ENCODE peak calls at places on chromosomes 12 and 14, in ten cellular contexts. U, J, F, Z, L, B, N, X, C and S are unnamed samples.

GRCh38 chr12:130433411-130433810 is 95.7 kb downstream of the PIWIL1 start:
- DNase-seq in U (no peak), J (no peak), F (no peak), Z (no peak), L (no peak), B (peak), N (no peak), X (no peak), C (no peak), S (peak)

GRCh38 chr12:62660763-62661162 is 194.1 kb downstream of the MON2 start:
- DNase-seq in U (no peak), J (no peak), F (no peak), Z (no peak), L (no peak), B (no peak), N (no peak), X (no peak), C (peak), S (no peak)

GRCh38 chr14:54025661-54026060 is 69.0 kb upstream of the BMP4 start:
- DNase-seq in U (no peak), J (no peak), F (no peak), Z (no peak), L (peak), B (no peak), N (no peak), X (no peak), C (peak), S (no peak)

GRCh38 chr12:46373303-46374182 is 970 bp upstream of the SLC38A2 start:
- DNase-seq in U (peak), J (peak), F (no peak), Z (no peak), L (peak), B (peak), N (peak), X (peak), C (peak), S (peak)

GRCh38 chr12:121792607-121793500 is 634 bp downstream of the RHOF start:
- DNase-seq in U (no peak), J (peak), F (no peak), Z (no peak), L (no peak), B (no peak), N (peak), X (no peak), C (no peak), S (no peak)

GRCh38 chr12:62698701-62699101 is 232.1 kb downstream of the MON2 start:
- DNase-seq in U (no peak), J (no peak), F (no peak), Z (no peak), L (no peak), B (no peak), N (no peak), X (no peak), C (peak), S (no peak)

GRCh38 chr12:96034631-96035282 is 630 bp downstream of the LTA4H start:
- DNase-seq in U (no peak), J (peak), F (no peak), Z (no peak), L (peak), B (no peak), N (no peak), X (no peak), C (peak), S (no peak)

GRCh38 chr14:90871605-90872233 is 55.5 kb upstream of the TTC7B start:
- DNase-seq in U (no peak), J (no peak), F (no peak), Z (no peak), L (no peak), B (no peak), N (no peak), X (peak), C (peak), S (no peak)

GRCh38 chr12:11949738-11950403 is 120.9 kb upstream of the BCL2L14 start:
- DNase-seq in U (no peak), J (peak), F (no peak), Z (peak), L (no peak), B (peak), N (peak), X (peak), C (no peak), S (no peak)

GRCh38 chr14:105330491-105330895 is 15.9 kb downstream of the PACS2 start:
- DNase-seq in U (no peak), J (no peak), F (no peak), Z (no peak), L (no peak), B (no peak), N (no peak), X (no peak), C (peak), S (no peak)

GRCh38 chr12:116687888-116688287 is 50.0 kb downstream of the SPRING1 start:
- DNase-seq in U (peak), J (peak), F (no peak), Z (no peak), L (peak), B (no peak), N (no peak), X (no peak), C (no peak), S (peak)

GRCh38 chr12:120468846-120469449 is 600 bp downstream of the SRSF9 start:
- DNase-seq in U (peak), J (peak), F (no peak), Z (no peak), L (peak), B (no peak), N (peak), X (peak), C (peak), S (peak)

GRCh38 chr14:58637391-58638230 is at the start of gene DACT1:
- DNase-seq in U (peak), J (peak), F (no peak), Z (peak), L (peak), B (no peak), N (peak), X (peak), C (peak), S (peak)

GRCh38 chr12:124398578-124399227 is 103.8 kb downstream of the RFLNA start:
- DNase-seq in U (peak), J (peak), F (no peak), Z (peak), L (no peak), B (no peak), N (peak), X (no peak), C (no peak), S (no peak)

GRCh38 chr12:59723520-59723919 is 127.7 kb downstream of the SLC16A7 start:
- DNase-seq in U (no peak), J (no peak), F (no peak), Z (no peak), L (no peak), B (no peak), N (no peak), X (no peak), C (peak), S (no peak)

GRCh38 chr12:42574879-42575278 is 14.7 kb downstream of the PRICKLE1 start:
- DNase-seq in U (no peak), J (no peak), F (no peak), Z (no peak), L (no peak), B (no peak), N (no peak), X (no peak), C (no peak), S (no peak)

GRCh38 chr12:121537814-121538698 is 42.8 kb downstream of the KDM2B start:
- DNase-seq in U (peak), J (no peak), F (no peak), Z (no peak), L (no peak), B (no peak), N (peak), X (no peak), C (no peak), S (no peak)

GRCh38 chr12:57173089-57173488 is 25.7 kb upstream of the LRP1-AS start:
- DNase-seq in U (no peak), J (no peak), F (no peak), Z (no peak), L (peak), B (no peak), N (no peak), X (no peak), C (no peak), S (no peak)

GRCh38 chr12:104671407-104672095 is 214.8 kb downstream of the CHST11 start:
- DNase-seq in U (peak), J (peak), F (peak), Z (peak), L (peak), B (peak), N (peak), X (peak), C (peak), S (peak)

GRCh38 chr12:40819427-40820108 is 127.3 kb downstream of the CNTN1 start:
- DNase-seq in U (no peak), J (peak), F (no peak), Z (no peak), L (no peak), B (no peak), N (no peak), X (no peak), C (no peak), S (no peak)

GRCh38 chr12:108237272-108237671 is 101.8 kb downstream of the CMKLR1 start:
- DNase-seq in U (no peak), J (no peak), F (no peak), Z (no peak), L (no peak), B (no peak), N (no peak), X (no peak), C (no peak), S (peak)

GRCh38 chr12:132245521-132246101 is 83.8 kb downstream of the GALNT9 start:
- DNase-seq in U (no peak), J (no peak), F (no peak), Z (no peak), L (no peak), B (no peak), N (no peak), X (no peak), C (no peak), S (no peak)

GRCh38 chr12:58068706-58069105 is 127.3 kb downstream of the ATP23 start:
- DNase-seq in U (no peak), J (no peak), F (no peak), Z (no peak), L (no peak), B (no peak), N (no peak), X (no peak), C (no peak), S (no peak)

GRCh38 chr14:80275208-80275850 is 64.0 kb upstream of the DIO2 start:
- DNase-seq in U (no peak), J (no peak), F (no peak), Z (no peak), L (no peak), B (no peak), N (no peak), X (no peak), C (peak), S (no peak)

GRCh38 chr12:104722541-104723534 is 235.3 kb downstream of the SLC41A2 start:
- DNase-seq in U (no peak), J (no peak), F (no peak), Z (no peak), L (no peak), B (no peak), N (no peak), X (no peak), C (no peak), S (no peak)

GRCh38 chr14:54804720-54805060 is 97.9 kb downstream of the GCH1 start:
- DNase-seq in U (no peak), J (no peak), F (no peak), Z (no peak), L (no peak), B (no peak), N (no peak), X (no peak), C (no peak), S (no peak)

GRCh38 chr14:101595349-101595748 is 34.1 kb downstream of the DIO3 start:
- DNase-seq in U (no peak), J (no peak), F (no peak), Z (peak), L (no peak), B (no peak), N (no peak), X (no peak), C (no peak), S (no peak)

GRCh38 chr14:56098021-56098420 is 20.2 kb upstream of the PELI2 start:
- DNase-seq in U (no peak), J (no peak), F (no peak), Z (no peak), L (no peak), B (no peak), N (no peak), X (no peak), C (no peak), S (no peak)

GRCh38 chr12:96989916-96990315 is 82.9 kb downstream of the NEDD1 start:
- DNase-seq in U (no peak), J (no peak), F (no peak), Z (no peak), L (no peak), B (no peak), N (no peak), X (no peak), C (no peak), S (no peak)

GRCh38 chr12:130708648-130709047 is 7.5 kb downstream of the RIMBP2 start:
- DNase-seq in U (no peak), J (no peak), F (no peak), Z (no peak), L (no peak), B (no peak), N (peak), X (no peak), C (no peak), S (no peak)

GRCh38 chr14:29664515-29664914 is 263.1 kb downstream of the PRKD1 start:
- DNase-seq in U (no peak), J (no peak), F (no peak), Z (no peak), L (no peak), B (no peak), N (no peak), X (no peak), C (no peak), S (no peak)

GRCh38 chr12:65835256-65835655 is 11.0 kb downstream of the HMGA2 start:
- DNase-seq in U (no peak), J (no peak), F (no peak), Z (no peak), L (no peak), B (no peak), N (no peak), X (no peak), C (no peak), S (no peak)

GRCh38 chr12:2265461-2266167 is 212.8 kb downstream of the CACNA1C start:
- DNase-seq in U (no peak), J (no peak), F (no peak), Z (no peak), L (no peak), B (peak), N (no peak), X (no peak), C (no peak), S (no peak)

GRCh38 chr12:121038861-121039654 is at the start of gene OASL:
- DNase-seq in U (peak), J (peak), F (peak), Z (no peak), L (peak), B (no peak), N (peak), X (no peak), C (no peak), S (no peak)

GRCh38 chr12:32302218-32302826 is 97.0 kb upstream of the FGD4 start:
- DNase-seq in U (no peak), J (no peak), F (peak), Z (no peak), L (no peak), B (no peak), N (no peak), X (no peak), C (no peak), S (no peak)

GRCh38 chr14:24535737-24536136 is 27.7 kb upstream of the CMA1 start:
- DNase-seq in U (no peak), J (no peak), F (no peak), Z (no peak), L (no peak), B (no peak), N (no peak), X (no peak), C (no peak), S (no peak)

GRCh38 chr12:6377667-6377994 is 2.3 kb upstream of the SCNN1A start:
- DNase-seq in U (no peak), J (peak), F (no peak), Z (no peak), L (no peak), B (no peak), N (peak), X (no peak), C (no peak), S (no peak)
- TF ChIP-seq POLR2A in U (no peak), J (no peak), F (no peak), Z (no peak), L (no peak), B (no peak), N (no peak), X (peak), C (no peak), S (no peak)

DNA sequence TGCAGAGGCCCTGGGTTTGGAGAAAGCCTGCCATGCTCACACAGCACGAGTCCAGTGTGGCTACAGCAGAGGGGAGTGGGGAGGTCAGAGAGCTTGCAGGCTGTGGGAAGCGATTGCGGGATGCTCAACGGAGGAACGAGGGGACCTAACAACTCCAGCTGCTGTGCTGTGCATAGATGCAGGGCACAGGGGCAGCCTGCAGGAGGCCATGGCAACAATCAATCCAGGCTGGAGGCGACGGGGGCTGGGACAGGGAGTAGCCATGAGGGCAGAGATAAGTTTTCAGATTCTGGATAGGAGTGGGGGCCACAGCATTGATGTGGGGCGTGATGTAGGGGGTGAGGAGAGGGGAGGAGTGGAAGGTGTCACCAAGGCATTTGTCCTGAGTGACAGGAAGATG is 20.6 kb downstream of the FAIM2 start:
- DNase-seq in U (no peak), J (no peak), F (no peak), Z (no peak), L (no peak), B (no peak), N (no peak), X (no peak), C (no peak), S (no peak)
- TF ChIP-seq CTCF in U (no peak), J (no peak), F (no peak), Z (no peak), L (no peak), B (no peak), N (no peak), X (no peak), C (no peak), S (no peak)

DNA sequence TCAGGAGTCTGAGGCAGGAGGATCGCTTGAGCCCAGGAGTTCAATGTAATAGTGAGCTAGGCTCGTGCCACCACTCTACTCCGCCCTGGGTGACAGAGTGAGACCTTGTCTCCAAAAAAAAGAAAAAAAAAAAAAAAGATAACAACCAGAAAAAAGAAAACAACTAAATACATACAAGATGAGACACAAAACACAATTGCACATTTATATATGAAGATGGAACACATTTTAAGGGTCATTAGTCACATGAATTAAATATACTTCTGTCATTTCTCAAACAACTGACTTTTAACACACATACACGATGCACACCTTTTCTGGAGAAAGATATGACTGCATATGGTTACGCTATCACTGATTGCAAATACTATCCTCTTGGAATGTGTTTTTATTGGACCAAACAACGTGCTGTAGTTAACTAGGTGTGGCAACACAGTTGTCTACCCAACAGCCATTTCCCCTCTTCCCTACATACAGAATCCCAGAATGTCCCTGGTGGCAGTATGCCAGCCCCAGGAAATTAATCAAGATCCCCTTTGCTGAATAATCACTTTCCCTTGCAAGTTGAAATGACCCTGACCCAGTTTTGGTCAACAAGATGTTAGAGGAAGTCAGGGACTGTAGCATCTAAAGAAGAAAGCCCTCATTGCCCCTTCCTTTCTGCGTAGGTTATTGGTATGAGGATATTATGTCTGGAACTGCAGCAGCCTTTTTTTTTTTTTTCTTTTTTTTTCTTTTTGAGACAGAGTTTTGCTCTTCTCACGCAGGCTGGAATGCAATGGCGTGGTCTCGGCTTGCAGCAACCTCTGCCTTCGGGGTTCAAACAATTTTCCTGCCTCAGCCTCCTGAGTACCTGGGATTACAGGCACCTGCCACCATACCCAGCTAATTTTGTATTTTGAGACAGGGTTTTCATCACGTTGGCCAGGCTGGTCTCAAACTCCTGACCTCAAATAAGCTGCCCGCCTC is 5.6 kb upstream of the MYL6B start:
- DNase-seq in U (no peak), J (peak), F (no peak), Z (no peak), L (no peak), B (no peak), N (no peak), X (no peak), C (no peak), S (no peak)
- H3K4me3 ChIP-seq in U (no peak), J (no peak), F (no peak), Z (no peak), L (no peak), B (no peak), N (no peak), X (no peak), C (no peak), S (no peak)

GRCh38 chr14:75522224-75522764 is at the start of gene BATF:
- DNase-seq in U (no peak), J (no peak), F (no peak), Z (peak), L (no peak), B (no peak), N (peak), X (no peak), C (no peak), S (peak)
- TF ChIP-seq POLR2A in U (no peak), J (no peak), F (peak), Z (peak), L (no peak), B (peak), N (no peak), X (peak), C (no peak), S (no peak)